ENCODE peak calls at places on chromosomes 2 and 18, in eight cellular contexts. F is SK-MEL-5, P is frontal cortex, I is GM04504, C is fibroblast of the aortic adventitia, H is HCEC 1CT, G is fibroblast of lung, L is body of pancreas. Z is an unnamed sample.

GRCh38 chr2:134765987-134766386 is 47.2 kb upstream of the TMEM163 start:
- DNase-seq in G (no peak), I (no peak), C (no peak), P (no peak), L (no peak), H (no peak), F (no peak), Z (no peak)

GRCh38 chr2:42829556-42830510 is 37.5 kb upstream of the HAAO start:
- DNase-seq in P (no peak), H (no peak), C (peak), G (no peak), I (no peak), F (no peak), L (no peak), Z (no peak)

GRCh38 chr18:4060427-4061281 is 394.5 kb downstream of the DLGAP1 start:
- DNase-seq in H (peak), I (no peak), L (no peak), F (no peak), G (no peak), C (no peak), P (no peak), Z (no peak)

GRCh38 chr2:233566141-233566956 is at the start of gene USP40:
- DNase-seq in C (peak), I (peak), P (peak), L (peak), H (peak), F (peak), G (peak), Z (peak)

GRCh38 chr2:152367547-152368250 is 32.7 kb downstream of the FMNL2 start:
- DNase-seq in P (no peak), H (peak), G (peak), C (no peak), F (no peak), L (no peak), I (no peak), Z (no peak)

GRCh38 chr2:231300722-231301076 is 94.8 kb upstream of the B3GNT7 start:
- DNase-seq in H (no peak), G (no peak), I (no peak), L (no peak), C (no peak), F (no peak), P (no peak), Z (no peak)

GRCh38 chr2:203683932-203684556 is 22.4 kb upstream of the CD28 start:
- DNase-seq in L (no peak), G (peak), P (no peak), C (peak), F (peak), H (peak), I (peak), Z (peak)

GRCh38 chr2:238509151-238509820 is 82.6 kb downstream of the ASB1 start:
- DNase-seq in L (no peak), G (peak), P (no peak), C (peak), H (no peak), F (no peak), I (no peak), Z (no peak)

Z was measured in endothelial cell of umbilical vein.